ENCODE peak calls at places on chromosome 11, in seven cellular contexts. F, T, R, O, E, X and L are unnamed samples.

GRCh38 chr11:10514210-10514609 is 26.8 kb downstream of the RNF141 start:
- DNase-seq in X (peak; percentile 42), R (no peak), O (no peak), T (no peak), E (peak; percentile 33), F (no peak), L (no peak)

GRCh38 chr11:126159719-126160344 is 51.6 kb downstream of the RPUSD4 start:
- DNase-seq in R (no peak), E (no peak), T (peak; percentile 47), O (no peak), F (no peak), X (no peak), L (no peak)

GRCh38 chr11:132422725-132423124 is 1052.3 kb downstream of the NTM start:
- DNase-seq in T (no peak), O (no peak), F (no peak), R (no peak), E (no peak), X (no peak), L (no peak)

GRCh38 chr11:12694182-12694531 is 19.9 kb downstream of the TEAD1 start:
- DNase-seq in R (no peak), F (no peak), E (no peak), O (no peak), X (peak; percentile 86), T (no peak), L (no peak)

GRCh38 chr11:61279934-61280656 is 15.0 kb downstream of the VWCE start:
- DNase-seq in O (no peak), E (no peak), R (no peak), F (no peak), T (no peak), X (no peak), L (no peak)

GRCh38 chr11:1520987-1521349 is 34.4 kb upstream of the MOB2 start:
- DNase-seq in O (no peak), T (no peak), R (no peak), E (no peak), X (no peak), F (no peak), L (no peak)

GRCh38 chr11:64710418-64711137 is 12.4 kb downstream of the NRXN2 start:
- DNase-seq in R (no peak), F (no peak), E (no peak), X (no peak), O (no peak), T (no peak), L (no peak)

GRCh38 chr11:95999604-96000003 is 75.7 kb upstream of the MTMR2 start:
- DNase-seq in X (no peak), R (no peak), E (no peak), O (no peak), T (no peak), F (no peak), L (no peak)

GRCh38 chr11:46064221-46064620 is 57.0 kb downstream of the PHF21A start:
- DNase-seq in O (no peak), X (no peak), F (no peak), R (no peak), E (peak; percentile 19), T (no peak), L (no peak)

GRCh38 chr11:126332221-126332711 is 23.2 kb upstream of the ST3GAL4 start:
- DNase-seq in O (no peak), E (peak; percentile 71), T (no peak), X (no peak), R (no peak), F (no peak), L (no peak)

GRCh38 chr11:70734379-70734778 is 336.1 kb downstream of the CTTN start:
- DNase-seq in X (no peak), O (no peak), E (no peak), R (no peak), T (no peak), F (no peak), L (no peak)

GRCh38 chr11:133835258-133836075 is 9.8 kb downstream of the SPATA19 start:
- DNase-seq in X (peak; percentile 75), E (peak; percentile 8), R (no peak), F (no peak), O (peak; percentile 75), T (peak; percentile 71), L (no peak)